ENCODE peak calls at places on chromosomes 11 and 22, in six cellular contexts. F is upper lobe of right lung, T is neural progenitor cell, Q is endothelial cell of umbilical vein, K is IMR-90, A is AG04450. Y is an unnamed sample. For H3K9me3, the result is how much of the 10 kb centered on the place peaks cover.

GRCh38 chr11:14582835-14583234 is 60.8 kb upstream of the PDE3B start:
- DNase-seq in Q (no peak), T (no peak), F (no peak), A (no peak), K (no peak), Y (no peak)

GRCh38 chr11:77559686-77560425 is 29.9 kb upstream of the AQP11 start:
- DNase-seq in F (no peak), T (no peak), A (peak), Q (peak), K (peak), Y (peak)

GRCh38 chr11:34564406-34564805 is 50.8 kb upstream of the ELF5 start:
- DNase-seq in Q (no peak), A (no peak), F (no peak), K (peak), T (no peak), Y (peak)

GRCh38 chr11:88631497-88631896 is 294.0 kb upstream of the CTSC start:
- DNase-seq in F (no peak), A (no peak), K (peak), Q (no peak), T (peak), Y (peak)

GRCh38 chr11:12786891-12787290 is 112.7 kb downstream of the TEAD1 start:
- DNase-seq in A (no peak), Q (no peak), K (no peak), T (peak), F (no peak), Y (no peak)

GRCh38 chr11:10407055-10407454 is 48.0 kb upstream of the AMPD3 start:
- DNase-seq in F (no peak), K (peak), T (no peak), A (no peak), Q (peak), Y (peak)

GRCh38 chr11:45285289-45285828 is 782 bp downstream of the SYT13 start:
- DNase-seq in K (no peak), T (peak), A (no peak), Q (no peak), F (no peak), Y (no peak)

GRCh38 chr11:71284525-71285092 is 32.2 kb upstream of the SHANK2 start:
- DNase-seq in T (no peak), Q (no peak), F (no peak), A (no peak), K (no peak), Y (no peak)

GRCh38 chr11:123526027-123526805 is 96.1 kb downstream of the GRAMD1B start:
- DNase-seq in F (no peak), A (no peak), T (no peak), K (no peak), Q (no peak), Y (no peak)

GRCh38 chr22:25013634-25014033 is 61.1 kb downstream of the KIAA1671 start:
- DNase-seq in A (no peak), Q (peak), T (no peak), F (no peak), K (no peak), Y (peak)

GRCh38 chr11:61688368-61689163 is 8.4 kb downstream of the DAGLA start:
- DNase-seq in T (no peak), F (peak), K (no peak), Q (peak), A (no peak), Y (peak)

GRCh38 chr11:595400-595799 is 19.1 kb downstream of the PHRF1 start:
- DNase-seq in K (no peak), A (no peak), Q (no peak), F (no peak), T (no peak), Y (no peak)

GRCh38 chr22:39348909-39349505 is 784 bp upstream of the SYNGR1 start:
- DNase-seq in F (no peak), A (no peak), T (peak), K (no peak), Q (no peak), Y (no peak)

GRCh38 chr22:45672564-45673481 is 1.2 kb downstream of the ATXN10 start:
- DNase-seq in K (no peak), A (no peak), T (no peak), F (no peak), Q (no peak), Y (no peak)

GRCh38 chr11:115535781-115536180 is 31.6 kb upstream of the CADM1 start:
- DNase-seq in T (no peak), Q (no peak), A (no peak), F (no peak), K (no peak), Y (no peak)

GRCh38 chr11:26522912-26523610 is 49.0 kb downstream of the MUC15 start:
- DNase-seq in T (peak), K (peak), Q (no peak), F (no peak), A (no peak), Y (peak)

GRCh38 chr11:61163714-61164609 is 2.7 kb upstream of the VPS37C start:
- DNase-seq in T (no peak), K (no peak), F (no peak), Q (no peak), A (no peak), Y (no peak)

GRCh38 chr11:44943118-44943517 is 7.6 kb downstream of the TP53I11 start:
- DNase-seq in K (no peak), A (no peak), Q (peak), F (peak), T (no peak), Y (no peak)

GRCh38 chr11:33377852-33378385 is 120.7 kb downstream of the HIPK3 start:
- DNase-seq in K (peak), F (no peak), A (no peak), T (no peak), Q (peak), Y (no peak)

GRCh38 chr11:2742611-2743426 is 43.0 kb upstream of the KCNQ1OT1 start:
- DNase-seq in K (no peak), F (peak), T (no peak), Q (no peak), A (no peak), Y (no peak)

GRCh38 chr11:92981508-92982043 is 12.1 kb downstream of the MTNR1B start:
- DNase-seq in K (no peak), A (no peak), T (no peak), F (no peak), Q (no peak), Y (no peak)

GRCh38 chr11:45500457-45500856 is 165.0 kb downstream of the CHST1 start:
- DNase-seq in F (no peak), K (no peak), A (no peak), T (peak), Q (no peak), Y (no peak)

GRCh38 chr22:31911565-31912401 is 32.6 kb upstream of the YWHAH start:
- DNase-seq in Q (no peak), T (no peak), F (no peak), A (no peak), K (peak), Y (no peak)

GRCh38 chr11:102155676-102156075 is 45.4 kb downstream of the YAP1 start:
- DNase-seq in Q (no peak), A (no peak), F (no peak), K (peak), T (no peak), Y (peak)

GRCh38 chr11:123307276-123307675 is 112.2 kb upstream of the CLMP start:
- DNase-seq in Q (no peak), T (no peak), K (no peak), F (no peak), A (no peak), Y (no peak)

GRCh38 chr11:69497221-69497787 is 15.8 kb downstream of the LINC01488 start:
- DNase-seq in K (peak), Q (peak), T (peak), F (peak), A (peak), Y (peak)

GRCh38 chr11:114738954-114739353 is 60.6 kb downstream of the NXPE2 start:
- DNase-seq in T (peak), F (no peak), Q (peak), K (peak), A (peak), Y (peak)

GRCh38 chr11:107272561-107272960 is 185.1 kb downstream of the CWF19L2 start:
- DNase-seq in T (peak), K (no peak), A (no peak), F (no peak), Q (no peak), Y (no peak)

GRCh38 chr11:61969838-61970452 is 2.5 kb upstream of the FTH1 start:
- DNase-seq in Q (peak), A (no peak), F (no peak), T (no peak), K (peak), Y (peak)

GRCh38 chr11:80651004-80651403 is 1210.2 kb upstream of the TENM4 start:
- DNase-seq in F (no peak), A (no peak), Q (no peak), T (no peak), K (no peak), Y (no peak)

GRCh38 chr22:25482091-25482760 is 82.2 kb upstream of the GRK3 start:
- DNase-seq in K (no peak), T (no peak), F (no peak), Q (no peak), A (no peak), Y (no peak)

GRCh38 chr11:36211735-36212430 is 77.3 kb downstream of the COMMD9 start:
- DNase-seq in F (no peak), K (no peak), T (peak), A (no peak), Q (no peak), Y (no peak)

GRCh38 chr11:3087821-3088800 is 30.9 kb upstream of the CARS1 start:
- DNase-seq in F (peak), K (peak), A (no peak), T (no peak), Q (no peak), Y (peak)

GRCh38 chr11:27353593-27354358 is 9.2 kb downstream of the CCDC34 start:
- DNase-seq in T (no peak), K (peak), Q (no peak), F (no peak), A (peak), Y (no peak)

GRCh38 chr11:69972351-69972802 is 105.7 kb upstream of the ANO1 start:
- DNase-seq in T (no peak), F (no peak), A (no peak), Q (no peak), K (no peak), Y (no peak)

GRCh38 chr11:18986744-18987143 is 47.5 kb upstream of the MRGPRX1 start:
- DNase-seq in Q (no peak), A (no peak), F (no peak), K (no peak), T (no peak), Y (peak)

GRCh38 chr11:115321602-115322289 is 182.5 kb downstream of the CADM1 start:
- DNase-seq in Q (no peak), T (no peak), A (no peak), F (no peak), K (peak), Y (no peak)

GRCh38 chr11:22459053-22459452 is 120.9 kb downstream of the SLC17A6 start:
- DNase-seq in K (peak), Q (peak), T (no peak), A (no peak), F (no peak), Y (peak)

GRCh38 chr11:112967082-112967481 is 5.9 kb downstream of the NCAM1 start:
- DNase-seq in A (no peak), K (no peak), F (no peak), T (no peak), Q (no peak), Y (no peak)

GRCh38 chr11:75402002-75402773 is 2.9 kb downstream of the RPS3 start:
- DNase-seq in T (no peak), F (no peak), K (no peak), A (no peak), Q (no peak), Y (no peak)

GRCh38 chr11:75399344-75400109 is at the start of gene RPS3:
- DNase-seq in K (peak), T (peak), A (peak), F (peak), Q (peak), Y (peak)

GRCh38 chr11:75398906-75399305 is 412 bp upstream of the RPS3 start:
- DNase-seq in F (peak), T (no peak), A (no peak), Q (no peak), K (no peak), Y (no peak)

GRCh38 chr11:75403037-75403436 is 3.7 kb downstream of the RPS3 start:
- DNase-seq in F (no peak), T (no peak), A (no peak), K (no peak), Q (peak), Y (no peak)

DNA sequence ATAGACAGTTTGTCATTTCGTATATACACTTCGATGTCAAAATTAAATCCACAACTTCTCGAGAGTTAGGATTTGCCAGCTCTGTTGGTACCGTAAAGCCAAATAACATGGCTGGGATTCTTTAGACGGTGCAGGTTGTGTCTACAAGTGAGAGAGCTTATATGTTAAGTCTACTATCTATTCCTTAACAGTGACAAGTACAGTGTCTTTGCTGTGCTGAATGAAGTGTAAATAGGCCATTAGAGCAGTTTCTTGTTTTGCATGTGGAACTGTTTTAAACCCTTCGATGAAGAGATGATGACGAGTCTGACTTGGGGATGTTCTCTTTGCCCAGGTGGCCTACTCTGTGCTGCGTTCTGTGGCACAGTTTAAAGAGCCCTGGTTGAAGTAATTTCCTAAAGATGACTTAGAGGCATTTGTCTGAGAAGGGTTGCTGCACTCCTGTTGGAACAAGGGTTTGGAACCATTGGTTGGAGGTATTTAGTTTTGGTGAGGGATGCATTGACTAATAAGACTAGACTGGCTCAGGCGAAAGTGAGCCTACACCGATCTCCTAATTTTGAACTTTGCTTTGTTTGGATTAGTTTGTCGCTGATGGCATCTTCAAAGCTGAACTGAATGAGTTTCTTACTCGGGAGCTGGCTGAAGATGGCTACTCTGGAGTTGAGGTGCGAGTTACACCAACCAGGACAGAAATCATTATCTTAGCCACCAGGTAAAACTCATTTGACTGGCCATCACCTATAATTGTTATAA is 970 bp downstream of the RPS3 start:
- DNase-seq in T (no peak), F (peak), K (peak), Q (peak), A (no peak), Y (peak)
- H3K4me3 ChIP-seq in T (peak), F (peak), K (peak), Q (peak), A (peak), Y (peak)

GRCh38 chr22:47902646-47903180 is 1140.3 kb downstream of the TBC1D22A start:
- DNase-seq in A (no peak), T (no peak), Q (no peak), F (no peak), K (no peak), Y (no peak)
- H3K9me3 ChIP-seq in A (under half), T (under half), Q (under half), F (under half), K (under half), Y (under half)

GRCh38 chr11:66314186-66314501 is 2.7 kb downstream of the CD248 start:
- DNase-seq in Q (no peak), K (no peak), T (no peak), F (no peak), A (no peak), Y (no peak)

GRCh38 chr11:66312549-66313320 is 4.1 kb downstream of the CD248 start:
- DNase-seq in Q (peak), T (peak), K (peak), F (peak), A (peak), Y (peak)

GRCh38 chr11:66314561-66315497 is 2.0 kb downstream of the CD248 start:
- DNase-seq in Q (no peak), K (no peak), T (no peak), A (no peak), F (peak), Y (no peak)

GRCh38 chr11:66311965-66312548 is 4.8 kb downstream of the CD248 start:
- DNase-seq in T (peak), F (peak), Q (peak), K (peak), A (peak), Y (peak)

DNA sequence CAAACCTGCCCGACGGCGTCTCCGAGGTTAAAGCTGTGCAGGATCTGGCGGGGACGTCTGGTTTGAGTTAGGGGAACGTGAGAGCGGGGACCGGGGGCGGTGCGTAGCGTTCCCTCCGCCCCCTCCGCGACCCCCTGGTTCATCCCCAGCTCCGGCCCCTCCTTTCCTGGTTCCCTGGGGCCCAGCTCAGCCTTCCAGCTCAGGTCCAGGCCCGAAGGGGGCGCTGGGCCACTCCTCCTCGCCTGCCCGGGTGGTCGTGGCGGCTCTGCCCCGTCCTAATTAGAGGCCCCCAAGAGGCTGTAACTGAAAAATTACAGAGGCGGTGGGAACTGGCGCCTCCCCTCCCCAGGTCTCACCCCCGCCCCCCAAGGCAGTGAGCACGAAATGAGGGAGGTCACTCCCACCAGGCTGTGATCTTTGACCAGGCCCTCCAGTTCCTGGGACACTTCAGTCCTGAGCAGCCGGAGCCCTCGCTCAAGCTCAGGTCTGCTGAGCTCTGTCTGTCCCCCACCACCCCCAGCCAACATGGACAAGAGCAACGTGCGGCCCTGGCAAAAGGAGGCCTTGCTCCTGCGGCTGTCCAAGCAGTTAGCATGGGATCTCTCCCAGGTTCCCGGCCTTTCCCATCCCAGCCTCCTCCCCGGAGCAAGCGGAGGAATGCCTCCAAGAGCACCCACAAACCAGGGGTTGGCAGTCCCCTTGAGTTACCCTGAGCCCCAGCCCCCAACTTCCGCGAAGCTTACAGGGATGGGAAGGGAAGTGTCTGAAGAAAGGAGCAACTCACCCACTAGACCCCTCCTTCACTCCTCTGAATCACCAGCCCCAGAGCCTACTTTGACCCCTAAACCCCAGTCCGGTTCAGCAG is 3.3 kb downstream of the CD248 start:
- DNase-seq in K (peak), Q (no peak), F (peak), T (peak), A (no peak), Y (no peak)
- TF ChIP-seq CTCF in K (peak), Q (peak), F (peak), T (peak), A (peak), Y (no peak)

GRCh38 chr11:117995472-117995871 is 9.3 kb downstream of the IL10RA start:
- DNase-seq in A (no peak), Q (no peak), T (no peak), F (no peak), K (no peak), Y (no peak)

GRCh38 chr11:117996058-117996457 is 9.9 kb downstream of the IL10RA start:
- DNase-seq in K (no peak), Q (no peak), T (no peak), A (no peak), F (no peak), Y (no peak)

GRCh38 chr11:117992620-117993019 is 6.4 kb downstream of the IL10RA start:
- DNase-seq in A (no peak), F (no peak), K (no peak), T (no peak), Q (no peak), Y (no peak)

GRCh38 chr11:117992136-117992535 is 5.9 kb downstream of the IL10RA start:
- DNase-seq in T (no peak), F (no peak), K (no peak), Q (no peak), A (no peak), Y (no peak)

DNA sequence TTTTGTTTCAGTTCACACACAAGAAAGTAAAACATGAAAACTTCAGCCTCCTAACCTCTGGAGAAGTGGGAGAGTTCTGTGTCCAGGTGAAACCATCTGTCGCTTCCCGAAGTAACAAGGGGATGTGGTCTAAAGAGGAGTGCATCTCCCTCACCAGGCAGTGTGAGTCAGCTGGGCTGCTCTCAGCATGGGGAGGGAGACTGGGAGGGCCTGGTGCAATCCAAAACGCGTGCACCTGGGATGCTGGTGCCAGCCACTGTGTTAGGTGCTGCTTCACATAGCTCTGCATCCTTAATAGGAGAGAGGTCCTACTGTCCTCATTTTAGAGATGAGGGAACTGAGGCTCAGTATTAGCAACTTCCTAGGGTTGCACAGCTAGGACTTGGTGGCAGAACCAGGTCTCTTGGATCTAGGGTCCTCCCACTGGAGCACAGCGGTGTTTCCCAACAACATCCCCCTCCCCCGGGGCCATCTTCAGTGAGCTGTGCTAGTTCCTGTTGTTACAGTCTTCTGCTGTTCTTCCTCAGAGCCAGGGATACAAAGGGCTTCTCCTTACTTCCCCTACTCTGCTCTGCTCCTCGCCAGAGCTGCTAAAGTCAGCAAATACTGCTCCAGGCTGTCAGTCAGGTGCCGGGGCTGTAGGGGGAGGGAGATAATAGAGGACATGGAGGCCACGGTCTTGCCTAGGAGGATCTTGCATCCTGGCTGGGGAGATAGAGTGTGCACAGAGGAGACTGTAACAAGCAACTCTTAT is 8.0 kb downstream of the IL10RA start:
- DNase-seq in T (no peak), F (no peak), Q (no peak), A (no peak), K (no peak), Y (no peak)
- H3K4me3 ChIP-seq in T (no peak), F (no peak), Q (no peak), A (no peak), K (no peak), Y (no peak)